ENCODE peak calls at places on chromosomes 13 and 19, in five cellular contexts. C is choroid plexus epithelial cell, D is foreskin fibroblast, E is left lung, O is endodermal cell. X is an unnamed sample.

GRCh38 chr19:38561658-38562057 is 56.1 kb downstream of the MAP4K1 start:
- DNase-seq in D (no peak), C (no peak), E (no peak), O (no peak), X (no peak)

GRCh38 chr13:58893396-58893795 is 1261.9 kb downstream of the PCDH17 start:
- DNase-seq in O (no peak), E (no peak), C (peak), D (no peak), X (no peak)

GRCh38 chr19:50735869-50736268 is 12.7 kb downstream of the CLEC11A start:
- DNase-seq in O (no peak), C (no peak), E (no peak), D (no peak), X (no peak)

GRCh38 chr13:27861165-27861564 is 58.6 kb upstream of the PDX1 start:
- DNase-seq in E (no peak), O (no peak), C (no peak), D (no peak), X (no peak)

GRCh38 chr13:84605927-84606326 is 723.7 kb upstream of the SLITRK1 start:
- DNase-seq in E (no peak), D (no peak), O (peak), C (no peak), X (no peak)

GRCh38 chr19:35558400-35559280 is 4.8 kb downstream of the ATP4A start:
- DNase-seq in C (no peak), O (no peak), E (no peak), D (no peak), X (no peak)

GRCh38 chr19:56838930-56839664 is 1.4 kb downstream of the PEG3 start:
- DNase-seq in E (peak), O (no peak), D (peak), C (peak), X (peak)

GRCh38 chr19:18110833-18111232 is 13.3 kb downstream of the MAST3 start:
- DNase-seq in E (peak), C (no peak), O (no peak), D (no peak), X (no peak)

GRCh38 chr13:109700176-109700575 is 86.2 kb downstream of the IRS2 start:
- DNase-seq in E (peak), O (peak), D (peak), C (peak), X (peak)

GRCh38 chr19:12237143-12237839 is 57.4 kb downstream of the ZNF44 start:
- DNase-seq in O (no peak), E (no peak), D (no peak), C (no peak), X (no peak)

GRCh38 chr13:25943666-25944065 is 108.2 kb downstream of the SHISA2 start:
- DNase-seq in E (no peak), O (no peak), C (peak), D (peak), X (no peak)

GRCh38 chr19:40383668-40384248 is 6.2 kb downstream of the HIPK4 start:
- DNase-seq in C (no peak), O (no peak), D (no peak), E (no peak), X (no peak)

GRCh38 chr13:113491418-113491883 is 940 bp upstream of the DCUN1D2 start:
- DNase-seq in O (peak), C (peak), E (no peak), D (peak), X (peak)

GRCh38 chr13:36418022-36418805 is 14.1 kb upstream of the CCNA1 start:
- DNase-seq in E (no peak), C (peak), O (peak), D (peak), X (peak)

GRCh38 chr19:5826531-5827341 is 12.8 kb downstream of the FUT6 start:
- DNase-seq in C (no peak), E (peak), D (peak), O (peak), X (peak)
- TF ChIP-seq CTCF in C (peak), E (no peak), D (no peak), O (peak), X (no peak)

DNA sequence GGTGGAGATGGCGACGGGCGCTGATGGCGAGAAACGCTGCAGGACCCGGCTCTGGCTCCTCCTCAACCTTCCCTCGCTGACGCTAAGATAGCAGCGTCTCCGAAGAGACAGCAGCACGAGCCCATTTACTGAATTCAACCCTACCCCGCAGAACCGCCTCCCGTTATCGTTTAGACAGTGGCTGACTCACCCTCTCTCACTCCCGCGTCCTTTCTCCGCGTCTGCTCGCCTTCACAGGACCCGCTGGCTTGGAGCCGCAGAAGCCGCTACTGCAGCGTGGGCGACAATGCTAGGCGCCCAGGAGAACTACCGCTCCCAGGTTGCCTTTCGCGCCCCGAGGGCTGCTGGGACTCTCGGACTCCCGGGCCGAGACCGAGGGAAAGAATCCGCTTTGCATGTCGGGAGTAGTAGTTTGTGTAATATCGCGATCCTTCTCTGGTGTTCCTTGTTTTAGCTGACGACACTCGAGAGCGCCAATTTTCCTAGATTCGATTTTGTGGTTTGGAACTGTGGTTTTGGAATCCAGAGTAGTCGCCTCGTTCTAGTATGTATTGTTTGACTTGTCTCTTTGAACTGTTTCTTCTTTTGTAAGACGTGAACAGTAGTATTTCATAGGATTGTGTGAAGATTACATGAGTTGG is at the start of gene KBTBD6:
- DNase-seq in D (peak), E (peak), O (peak), C (peak), X (peak)
- H3K4me3 ChIP-seq in D (peak), E (peak), O (peak), C (peak), X (peak)

GRCh38 chr13:94716016-94716415 is 3.7 kb upstream of the SOX21 start:
- DNase-seq in C (peak), O (no peak), E (no peak), D (no peak), X (no peak)
- TF ChIP-seq CTCF in C (peak), O (peak), E (no peak), D (no peak), X (peak)

DNA sequence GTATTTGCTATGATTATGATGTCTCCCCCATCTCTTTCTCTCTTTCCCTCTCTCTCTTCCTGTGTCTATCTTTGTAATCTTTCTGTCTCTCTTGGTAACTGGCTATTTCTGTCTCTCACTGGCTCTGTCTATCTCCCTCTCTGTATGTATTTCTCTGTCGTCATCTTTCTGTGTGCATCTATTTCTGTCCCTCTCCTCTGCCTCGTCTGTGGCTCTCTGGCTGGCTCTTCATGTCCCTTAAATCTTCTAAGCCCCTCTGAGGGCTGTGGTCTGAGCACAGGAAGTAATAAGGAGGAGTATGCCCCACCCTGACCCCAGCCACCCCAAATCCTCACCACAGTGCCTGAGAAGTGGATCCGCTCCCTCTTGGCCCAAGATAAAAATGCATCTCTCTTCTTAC is 104.4 kb downstream of the DNAJC15 start:
- DNase-seq in D (no peak), C (peak), E (no peak), O (no peak), X (no peak)
- H3K4me3 ChIP-seq in D (no peak), C (no peak), E (no peak), O (no peak), X (no peak)

DNA sequence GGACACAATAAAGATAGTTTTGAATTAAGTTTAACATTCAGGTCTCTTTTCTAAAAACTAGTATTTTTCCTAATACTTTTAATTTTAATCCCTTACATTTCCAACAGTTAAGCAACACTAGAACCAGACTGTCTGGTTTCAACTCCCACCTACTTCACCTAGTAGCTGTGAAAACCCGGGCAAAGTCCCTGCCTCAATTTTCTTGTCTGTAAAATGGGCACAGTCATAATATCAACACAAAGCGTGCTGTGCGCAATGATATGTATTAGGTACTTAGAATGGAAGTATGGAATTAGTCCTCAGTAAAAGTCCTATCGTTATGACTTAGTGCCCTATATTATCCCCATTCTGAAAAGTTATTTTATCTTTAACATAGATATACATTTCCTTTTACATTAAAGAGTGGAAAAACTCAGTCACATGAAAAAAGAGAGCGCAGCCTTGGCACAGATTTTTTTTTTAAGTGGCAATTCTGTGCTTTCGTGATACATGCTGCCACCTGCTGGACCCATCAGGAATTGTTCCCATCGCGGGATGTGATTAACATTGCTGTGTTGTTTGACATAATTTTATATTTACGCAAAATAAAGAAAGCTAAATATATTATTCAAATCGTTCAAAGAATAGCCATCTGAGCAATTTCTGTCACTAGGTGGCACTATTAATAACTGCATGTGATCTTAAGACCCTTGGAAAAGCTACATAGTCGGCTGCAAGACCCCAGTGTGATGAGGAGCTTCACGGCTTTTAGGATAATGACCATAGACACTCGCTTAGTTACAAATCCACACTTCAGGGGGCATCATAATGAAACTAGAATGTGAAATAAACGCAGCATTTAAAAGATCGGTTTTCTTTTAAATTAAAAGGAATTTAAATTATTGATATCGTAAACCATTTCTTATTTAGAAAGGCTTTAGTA is 59.9 kb downstream of the LIG4 start:
- DNase-seq in C (peak), O (peak), E (peak), D (peak), X (peak)
- TF ChIP-seq CTCF in C (peak), O (peak), E (peak), D (peak), X (peak)

GRCh38 chr13:46373623-46374022 is 13.4 kb downstream of the RUBCNL start:
- DNase-seq in E (no peak), O (no peak), D (peak), C (no peak), X (no peak)

GRCh38 chr13:46377554-46377953 is 9.5 kb downstream of the RUBCNL start:
- DNase-seq in E (no peak), C (no peak), O (no peak), D (no peak), X (no peak)

GRCh38 chr13:46378411-46378810 is 8.6 kb downstream of the RUBCNL start:
- DNase-seq in E (no peak), O (no peak), C (no peak), D (no peak), X (no peak)

GRCh38 chr13:46372071-46372470 is 15.0 kb downstream of the RUBCNL start:
- DNase-seq in C (no peak), D (no peak), E (no peak), O (no peak), X (no peak)

GRCh38 chr13:46374710-46375109 is 12.3 kb downstream of the RUBCNL start:
- DNase-seq in E (no peak), C (no peak), D (no peak), O (no peak), X (no peak)
- H3K4me3 ChIP-seq in E (no peak), C (no peak), D (no peak), O (no peak), X (no peak)

GRCh38 chr13:46995874-46996273 is 99.0 kb upstream of the HTR2A start:
- DNase-seq in D (no peak), O (no peak), C (no peak), E (no peak), X (no peak)

GRCh38 chr13:46994492-46994891 is 97.6 kb upstream of the HTR2A start:
- DNase-seq in C (no peak), O (no peak), E (no peak), D (no peak), X (no peak)

GRCh38 chr13:46996316-46996715 is 99.5 kb upstream of the HTR2A start:
- DNase-seq in C (no peak), D (no peak), O (no peak), E (no peak), X (no peak)

GRCh38 chr13:46992383-46992952 is 95.6 kb upstream of the HTR2A start:
- DNase-seq in O (no peak), E (no peak), D (peak), C (peak), X (peak)
- TF ChIP-seq CTCF in O (peak), E (no peak), D (peak), C (peak), X (peak)

GRCh38 chr13:85798999-85799646 is at the start of gene SLITRK6:
- DNase-seq in C (peak), O (peak), E (no peak), D (peak), X (peak)
- H3K4me3 ChIP-seq in C (peak), O (no peak), E (no peak), D (peak), X (no peak)

GRCh38 chr19:1513492-1514294 is 874 bp upstream of the ADAMTSL5 start:
- DNase-seq in D (peak), E (no peak), C (peak), O (peak), X (peak)
- TF ChIP-seq CTCF in D (peak), E (peak), C (peak), O (peak), X (peak)

GRCh38 chr19:10007811-10008211 is 2.5 kb downstream of the COL5A3 start:
- DNase-seq in O (no peak), D (peak), E (no peak), C (peak), X (peak)

GRCh38 chr19:10006335-10006708 is 4.0 kb downstream of the COL5A3 start:
- DNase-seq in E (peak), C (peak), D (peak), O (no peak), X (peak)

GRCh38 chr19:10007366-10007765 is 2.9 kb downstream of the COL5A3 start:
- DNase-seq in E (no peak), D (no peak), O (no peak), C (no peak), X (peak)

GRCh38 chr19:10005632-10006334 is 4.5 kb downstream of the COL5A3 start:
- DNase-seq in O (no peak), E (no peak), D (no peak), C (no peak), X (no peak)

DNA sequence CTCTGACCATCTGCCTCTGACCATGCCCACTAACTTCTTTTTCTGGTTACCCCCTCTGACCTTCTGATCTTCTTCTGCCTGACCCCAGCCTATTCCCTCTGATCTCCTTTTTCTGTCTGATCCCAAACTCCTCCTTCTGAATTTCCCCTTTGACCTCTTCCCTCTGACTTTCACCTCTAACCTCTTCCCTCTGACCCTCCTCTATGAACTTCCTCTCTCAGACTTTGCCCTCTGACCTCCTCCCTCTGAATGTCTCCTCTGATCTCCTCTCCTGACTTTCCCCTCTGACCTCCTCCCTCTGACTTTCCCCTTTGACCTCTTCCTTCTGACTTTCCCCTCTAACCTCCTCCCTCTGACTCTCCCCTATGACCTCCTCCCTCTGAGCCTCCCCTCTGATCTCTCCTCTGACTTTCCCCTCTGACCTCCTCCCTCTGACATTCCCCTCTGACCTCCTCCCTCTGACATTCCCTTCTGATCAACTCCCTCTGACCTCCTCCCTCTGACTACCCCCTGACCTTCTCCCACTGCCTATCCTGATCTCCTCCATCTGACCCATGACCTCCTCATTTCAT is 3.5 kb downstream of the COL5A3 start:
- DNase-seq in O (no peak), D (no peak), E (no peak), C (no peak), X (no peak)
- H3K4me3 ChIP-seq in O (no peak), D (no peak), E (no peak), C (no peak), X (no peak)